ENCODE peak calls at places on chromosome 3, in five cellular contexts. One of them, this sample, is unnamed.
A peak's percentile ranks its signal among the peaks of the same experiment; 100 is the strongest.

GRCh38 chr3:179882322-179882721 is 154.4 kb downstream of the PEX5L start:
- DNase-seq in activated CD4-positive, alpha-beta T cell treated with anti-CD3 and anti-CD28 coated beads, Interleukin-2, amount 50 U/mL, for 4 hours: no peak
- DNase-seq in NCI-H2029 treated with DMSO at 0.1 percent for 48 hours: peak; percentile 14
- DNase-seq in heart left ventricle: no peak
- DNase-seq in activated T-cell treated with anti-CD3 and anti-CD28 coated beads, Interleukin-2, amount 50 U/mL, for 72 hours: no peak
- DNase-seq in this sample: no peak

GRCh38 chr3:18641916-18642315 is 216.8 kb upstream of the SATB1 start:
- DNase-seq in activated CD4-positive, alpha-beta T cell treated with anti-CD3 and anti-CD28 coated beads, Interleukin-2, amount 50 U/mL, for 4 hours: no peak
- DNase-seq in NCI-H2029 treated with DMSO at 0.1 percent for 48 hours: no peak
- DNase-seq in heart left ventricle: no peak
- DNase-seq in activated T-cell treated with anti-CD3 and anti-CD28 coated beads, Interleukin-2, amount 50 U/mL, for 72 hours: no peak
- DNase-seq in this sample: no peak

GRCh38 chr3:33046521-33046920 is 50.4 kb downstream of the GLB1 start:
- DNase-seq in activated CD4-positive, alpha-beta T cell treated with anti-CD3 and anti-CD28 coated beads, Interleukin-2, amount 50 U/mL, for 4 hours: no peak
- DNase-seq in NCI-H2029 treated with DMSO at 0.1 percent for 48 hours: no peak
- DNase-seq in heart left ventricle: no peak
- DNase-seq in activated T-cell treated with anti-CD3 and anti-CD28 coated beads, Interleukin-2, amount 50 U/mL, for 72 hours: peak; percentile 75
- DNase-seq in this sample: no peak

GRCh38 chr3:21747376-21747775 is 3.6 kb downstream of the ZNF385D start:
- DNase-seq in activated CD4-positive, alpha-beta T cell treated with anti-CD3 and anti-CD28 coated beads, Interleukin-2, amount 50 U/mL, for 4 hours: no peak
- DNase-seq in NCI-H2029 treated with DMSO at 0.1 percent for 48 hours: no peak
- DNase-seq in heart left ventricle: no peak
- DNase-seq in activated T-cell treated with anti-CD3 and anti-CD28 coated beads, Interleukin-2, amount 50 U/mL, for 72 hours: no peak
- DNase-seq in this sample: no peak

GRCh38 chr3:88141458-88142083 is 8.2 kb upstream of the C3orf38 start:
- DNase-seq in activated CD4-positive, alpha-beta T cell treated with anti-CD3 and anti-CD28 coated beads, Interleukin-2, amount 50 U/mL, for 4 hours: no peak
- DNase-seq in NCI-H2029 treated with DMSO at 0.1 percent for 48 hours: no peak
- DNase-seq in heart left ventricle: no peak
- DNase-seq in activated T-cell treated with anti-CD3 and anti-CD28 coated beads, Interleukin-2, amount 50 U/mL, for 72 hours: no peak
- DNase-seq in this sample: no peak

GRCh38 chr3:188296761-188297689 is 143.1 kb downstream of the LPP start:
- DNase-seq in activated CD4-positive, alpha-beta T cell treated with anti-CD3 and anti-CD28 coated beads, Interleukin-2, amount 50 U/mL, for 4 hours: no peak
- DNase-seq in NCI-H2029 treated with DMSO at 0.1 percent for 48 hours: peak; percentile 22
- DNase-seq in heart left ventricle: peak; percentile 30
- DNase-seq in activated T-cell treated with anti-CD3 and anti-CD28 coated beads, Interleukin-2, amount 50 U/mL, for 72 hours: no peak
- DNase-seq in this sample: no peak

GRCh38 chr3:155286745-155287144 is 6.7 kb downstream of the STRIT1 start:
- DNase-seq in activated CD4-positive, alpha-beta T cell treated with anti-CD3 and anti-CD28 coated beads, Interleukin-2, amount 50 U/mL, for 4 hours: no peak
- DNase-seq in NCI-H2029 treated with DMSO at 0.1 percent for 48 hours: no peak
- DNase-seq in heart left ventricle: no peak
- DNase-seq in activated T-cell treated with anti-CD3 and anti-CD28 coated beads, Interleukin-2, amount 50 U/mL, for 72 hours: no peak
- DNase-seq in this sample: no peak

GRCh38 chr3:15113468-15113867 is 14.5 kb upstream of the RBSN start:
- DNase-seq in activated CD4-positive, alpha-beta T cell treated with anti-CD3 and anti-CD28 coated beads, Interleukin-2, amount 50 U/mL, for 4 hours: no peak
- DNase-seq in NCI-H2029 treated with DMSO at 0.1 percent for 48 hours: no peak
- DNase-seq in heart left ventricle: no peak
- DNase-seq in activated T-cell treated with anti-CD3 and anti-CD28 coated beads, Interleukin-2, amount 50 U/mL, for 72 hours: no peak
- DNase-seq in this sample: no peak

GRCh38 chr3:190585771-190586630 is 72.1 kb downstream of the IL1RAP start:
- DNase-seq in activated CD4-positive, alpha-beta T cell treated with anti-CD3 and anti-CD28 coated beads, Interleukin-2, amount 50 U/mL, for 4 hours: peak; percentile 31
- DNase-seq in NCI-H2029 treated with DMSO at 0.1 percent for 48 hours: no peak
- DNase-seq in heart left ventricle: peak; percentile 38
- DNase-seq in activated T-cell treated with anti-CD3 and anti-CD28 coated beads, Interleukin-2, amount 50 U/mL, for 72 hours: peak; percentile 77
- DNase-seq in this sample: no peak